ENCODE peak calls at places on chromosomes 5 and 9, in ten cellular contexts. Z, C, W, I, X, Y, S, R, N and J are unnamed samples. For H3K4me1, the result is how much of the 10 kb centered on the place peaks cover.

GRCh38 chr9:81855538-81855937 is 72.7 kb upstream of the SPATA31D4 start:
- DNase-seq in C (no peak), Y (no peak), N (no peak), X (no peak), S (no peak), I (no peak), Z (no peak), R (no peak), W (peak), J (no peak)

GRCh38 chr5:143557061-143557818 is 153.8 kb upstream of the NR3C1 start:
- DNase-seq in W (peak), X (no peak), I (no peak), Z (no peak), C (no peak), Y (no peak), S (no peak), R (no peak), N (no peak), J (no peak)

GRCh38 chr9:102497709-102498108 is 497.4 kb upstream of the CYLC2 start:
- DNase-seq in I (no peak), Z (no peak), N (no peak), C (no peak), W (no peak), S (no peak), X (no peak), Y (no peak), R (no peak), J (no peak)

GRCh38 chr5:160021818-160022446 is 13.0 kb downstream of the TTC1 start:
- DNase-seq in I (no peak), W (peak), Z (peak), R (no peak), N (peak), C (peak), X (peak), S (peak), Y (peak), J (peak)

GRCh38 chr9:37941253-37941652 is 37.3 kb upstream of the SLC25A51 start:
- DNase-seq in N (no peak), Z (no peak), S (no peak), X (no peak), Y (no peak), R (peak), W (no peak), C (no peak), I (no peak), J (no peak)

GRCh38 chr5:160508780-160509361 is 87.2 kb downstream of the PTTG1 start:
- DNase-seq in I (no peak), N (peak), S (peak), X (no peak), C (peak), Y (peak), R (no peak), W (peak), Z (peak), J (peak)

GRCh38 chr9:92196400-92196799 is 81.2 kb upstream of the SPTLC1 start:
- DNase-seq in I (no peak), C (no peak), R (no peak), Y (no peak), S (no peak), Z (no peak), N (no peak), X (no peak), W (no peak), J (no peak)

GRCh38 chr9:117156771-117157535 is 257.9 kb downstream of the ASTN2 start:
- DNase-seq in W (no peak), Y (no peak), C (no peak), R (no peak), I (no peak), N (no peak), Z (no peak), S (no peak), X (no peak), J (no peak)

GRCh38 chr9:35952526-35953191 is 5.3 kb downstream of the OR2S2 start:
- DNase-seq in X (no peak), W (no peak), N (no peak), R (no peak), I (no peak), Y (no peak), C (no peak), Z (no peak), S (no peak), J (no peak)

GRCh38 chr9:126248680-126249079 is 77.9 kb upstream of the MVB12B start:
- DNase-seq in Z (no peak), C (no peak), R (no peak), X (no peak), W (peak), Y (no peak), I (no peak), N (no peak), S (no peak), J (no peak)

GRCh38 chr9:131405858-131406566 is 12.1 kb downstream of the PRRC2B start:
- DNase-seq in X (no peak), C (no peak), N (no peak), I (no peak), Z (no peak), R (no peak), Y (no peak), S (peak), W (no peak), J (no peak)

GRCh38 chr5:109693535-109694152 is 3.9 kb downstream of the MAN2A1 start:
- DNase-seq in S (no peak), I (no peak), Y (no peak), R (no peak), C (no peak), N (no peak), X (no peak), Z (no peak), W (peak), J (no peak)

GRCh38 chr5:322281-322941 is 897 bp downstream of the AHRR start:
- DNase-seq in Y (no peak), I (no peak), C (no peak), N (no peak), X (no peak), S (no peak), Z (peak), R (no peak), W (peak), J (no peak)

GRCh38 chr9:118990949-118991348 is 378.3 kb downstream of the BRINP1 start:
- DNase-seq in Z (no peak), C (no peak), I (no peak), R (no peak), N (no peak), X (no peak), W (no peak), S (no peak), Y (no peak), J (peak)

GRCh38 chr9:115126406-115126805 is 8.4 kb upstream of the TNC start:
- DNase-seq in W (no peak), X (no peak), Y (no peak), Z (no peak), S (no peak), C (no peak), R (no peak), N (no peak), I (no peak), J (no peak)

GRCh38 chr9:137602661-137603060 is 2.8 kb upstream of the ARRDC1 start:
- DNase-seq in Z (no peak), C (no peak), R (no peak), W (no peak), X (no peak), I (no peak), S (no peak), Y (no peak), N (no peak), J (no peak)

GRCh38 chr9:121286973-121287721 is 19.2 kb downstream of the GSN start:
- DNase-seq in S (peak), N (peak), Y (peak), Z (peak), I (no peak), X (peak), R (peak), W (peak), C (peak), J (peak)

GRCh38 chr5:98349251-98349989 is 424.0 kb upstream of the RGMB start:
- DNase-seq in Y (no peak), X (no peak), S (no peak), W (peak), Z (no peak), R (no peak), I (no peak), C (no peak), N (peak), J (no peak)

GRCh38 chr9:2210201-2210600 is 195.1 kb downstream of the SMARCA2 start:
- DNase-seq in X (no peak), W (peak), S (no peak), N (no peak), I (no peak), R (no peak), Z (no peak), C (no peak), Y (no peak), J (no peak)

GRCh38 chr5:60196382-60197113 is 303.0 kb upstream of the PDE4D start:
- DNase-seq in Y (peak), S (no peak), I (no peak), N (peak), Z (no peak), W (peak), R (no peak), C (no peak), X (no peak), J (no peak)

GRCh38 chr5:116137544-116138378 is 52.9 kb downstream of the COMMD10 start:
- DNase-seq in W (peak), N (peak), X (no peak), C (no peak), Z (no peak), Y (no peak), R (no peak), I (no peak), S (no peak), J (no peak)

GRCh38 chr9:81456431-81456970 is 232.8 kb downstream of the TLE1 start:
- DNase-seq in I (no peak), N (no peak), W (peak), R (no peak), Y (no peak), X (no peak), S (no peak), C (no peak), Z (no peak), J (no peak)

GRCh38 chr9:121288874-121289553 is 21.1 kb downstream of the GSN start:
- DNase-seq in Y (peak), I (peak), Z (peak), X (peak), W (peak), R (peak), S (peak), C (peak), N (no peak), J (peak)

GRCh38 chr5:139755892-139756671 is 39.5 kb upstream of the PSD2 start:
- DNase-seq in X (no peak), Y (no peak), R (no peak), C (peak), Z (no peak), N (no peak), W (no peak), I (no peak), S (peak), J (peak)

GRCh38 chr9:120536094-120536493 is 43.9 kb downstream of the CDK5RAP2 start:
- DNase-seq in W (no peak), I (no peak), S (no peak), Y (no peak), N (no peak), C (no peak), R (no peak), Z (no peak), X (no peak), J (no peak)

GRCh38 chr5:168425997-168426863 is 60.0 kb upstream of the RARS1 start:
- DNase-seq in R (no peak), S (no peak), W (no peak), Y (no peak), C (no peak), X (no peak), I (no peak), Z (no peak), N (no peak), J (no peak)

GRCh38 chr9:16387382-16387781 is 483.1 kb downstream of the BNC2 start:
- DNase-seq in C (no peak), Z (no peak), W (peak), R (no peak), X (no peak), Y (no peak), N (no peak), I (no peak), S (no peak), J (no peak)

GRCh38 chr5:16992006-16992405 is 55.9 kb upstream of the MYO10 start:
- DNase-seq in I (no peak), Y (no peak), W (peak), Z (no peak), C (no peak), S (no peak), N (no peak), R (no peak), X (no peak), J (no peak)

GRCh38 chr9:131713016-131713415 is 26.9 kb downstream of the RAPGEF1 start:
- DNase-seq in C (peak), I (peak), Y (no peak), S (peak), Z (no peak), X (no peak), R (no peak), N (no peak), W (no peak), J (no peak)

GRCh38 chr9:130368631-130369103 is 76.1 kb upstream of the ASS1 start:
- DNase-seq in Y (no peak), Z (no peak), C (no peak), W (no peak), R (no peak), S (no peak), N (no peak), I (no peak), X (no peak), J (no peak)

GRCh38 chr9:130846487-130847305 is 11.6 kb downstream of the ABL1 start:
- DNase-seq in R (peak), C (peak), I (peak), Y (peak), N (no peak), W (peak), S (peak), X (peak), Z (peak), J (peak)

DNA sequence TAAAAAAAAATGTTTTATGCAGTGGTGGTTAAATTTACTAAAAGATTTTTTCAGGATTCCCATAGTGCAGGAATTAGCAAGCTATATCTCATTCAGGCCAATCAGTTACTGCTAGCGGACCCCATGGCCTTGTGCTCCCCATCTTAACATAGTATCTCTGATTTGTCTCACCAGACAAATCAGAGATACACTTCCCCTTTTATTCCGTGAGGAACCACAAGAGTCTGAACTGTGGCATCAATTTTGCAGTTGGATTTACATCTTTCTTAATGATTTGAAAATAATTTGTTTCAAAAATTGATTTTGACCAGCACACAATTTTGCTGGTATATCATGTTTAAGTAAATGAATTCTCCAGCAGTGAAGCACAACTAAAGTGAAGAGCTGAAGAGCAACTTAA is 17.9 kb downstream of the ITGA1 start:
- DNase-seq in X (no peak), Z (no peak), I (no peak), W (no peak), N (no peak), R (no peak), C (no peak), Y (no peak), S (no peak), J (no peak)
- H3K4me1 ChIP-seq in X (under half), Z (under half), I (half or more), W (under half), N (under half), R (half or more), C (half or more), Y (under half), S (under half), J (half or more)

DNA sequence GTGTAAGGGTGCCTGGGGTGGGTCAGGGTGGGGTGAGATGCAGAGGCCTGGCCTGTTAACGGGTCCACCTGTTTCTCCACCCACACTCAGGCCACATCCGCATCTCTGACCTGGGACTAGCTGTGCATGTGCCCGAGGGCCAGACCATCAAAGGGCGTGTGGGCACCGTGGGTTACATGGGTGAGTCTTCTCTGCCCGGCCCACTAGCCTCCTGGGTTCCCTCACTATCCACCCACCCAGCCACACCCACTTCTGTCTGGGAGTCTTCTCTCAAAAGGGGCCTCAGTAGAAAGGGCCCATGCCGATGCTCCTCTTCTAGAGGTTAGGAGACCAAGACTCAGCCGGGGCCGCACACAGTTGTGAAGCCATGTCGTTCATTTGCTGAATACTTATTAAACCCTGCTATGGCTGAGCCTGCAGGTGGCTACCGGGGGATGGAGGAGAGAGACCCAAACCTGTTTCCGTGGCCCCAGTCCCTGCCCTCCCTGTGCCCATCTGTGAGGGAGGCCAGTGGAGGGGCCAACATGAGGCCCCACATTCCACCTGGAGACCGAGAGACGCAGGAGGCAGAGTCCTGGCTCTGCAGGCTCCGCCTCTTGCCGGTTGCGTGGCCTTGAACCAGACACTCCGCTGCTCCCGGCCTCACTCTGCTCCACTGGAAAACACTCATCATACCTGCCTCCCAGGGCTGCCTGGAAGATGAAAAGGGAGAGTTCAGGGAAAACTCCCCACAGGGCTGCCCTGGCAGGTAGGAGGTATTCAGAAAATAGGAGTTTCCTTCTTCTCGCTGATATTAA is 8.7 kb downstream of the GRK6 start:
- DNase-seq in Y (no peak), Z (peak), I (peak), W (no peak), N (no peak), C (no peak), R (no peak), S (no peak), X (no peak), J (no peak)
- TF ChIP-seq POLR2A in Y (no peak), Z (no peak), I (no peak), W (no peak), N (no peak), C (no peak), R (no peak), S (no peak), X (no peak), J (no peak)

GRCh38 chr5:96808868-96809558 is 1.3 kb upstream of the ERAP1 start:
- DNase-seq in W (no peak), Y (no peak), X (no peak), N (no peak), C (no peak), S (no peak), Z (no peak), R (no peak), I (no peak), J (no peak)
- H3K27ac ChIP-seq in W (no peak), Y (peak), X (no peak), N (no peak), C (peak), S (peak), Z (no peak), R (peak), I (peak), J (peak)

DNA sequence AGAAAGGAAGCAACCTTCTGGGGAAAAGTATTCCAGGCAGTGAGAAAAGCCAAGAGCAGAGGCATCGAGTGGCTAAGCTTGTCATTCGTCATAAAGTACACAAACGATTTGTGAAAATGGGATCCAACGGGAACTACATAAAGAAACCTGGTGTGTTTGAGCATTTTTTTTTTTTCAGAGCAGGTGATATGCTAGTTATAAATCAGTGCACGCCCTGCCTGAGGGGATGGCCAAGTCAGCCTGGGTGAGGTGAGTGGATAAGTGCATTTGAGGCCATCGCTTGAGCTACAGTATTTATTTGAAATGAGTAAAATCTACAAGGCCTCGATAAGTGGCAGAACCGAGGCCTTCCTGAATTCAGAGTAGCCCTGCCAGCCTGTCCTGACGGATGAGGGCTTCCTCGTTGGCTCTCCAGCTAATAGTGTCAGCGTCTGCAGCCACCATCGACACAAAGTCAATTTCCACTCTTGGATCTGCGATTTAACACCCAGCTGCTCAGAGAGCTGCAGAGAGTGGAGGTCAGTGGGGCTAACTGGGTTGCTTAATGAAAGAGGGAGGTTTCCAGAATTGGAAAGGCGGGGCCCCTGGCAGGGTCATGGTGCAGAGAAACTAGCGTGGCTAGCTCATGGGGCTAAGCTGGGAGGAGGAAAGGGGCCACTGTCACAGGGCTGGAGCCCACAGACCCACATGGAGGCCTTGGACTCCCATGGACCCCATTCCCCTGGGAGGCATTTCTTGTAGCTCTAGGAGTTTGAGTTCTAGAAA is 27.3 kb downstream of the PPARGC1B start:
- DNase-seq in W (no peak), R (no peak), S (no peak), Z (peak), C (no peak), X (no peak), I (peak), N (no peak), Y (no peak), J (no peak)
- H3K4me1 ChIP-seq in W (under half), R (under half), S (under half), Z (under half), C (under half), X (under half), I (under half), N (under half), Y (under half), J (under half)

GRCh38 chr9:133253268-133253667 is 21.7 kb downstream of the ABO start:
- DNase-seq in Y (no peak), C (no peak), N (no peak), Z (peak), I (no peak), X (no peak), S (no peak), W (no peak), R (no peak), J (no peak)

GRCh38 chr9:133250741-133251170 is 24.2 kb downstream of the ABO start:
- DNase-seq in Y (no peak), R (no peak), Z (peak), S (no peak), C (no peak), W (no peak), I (no peak), X (no peak), N (no peak), J (peak)

GRCh38 chr9:133254471-133254870 is 20.5 kb downstream of the ABO start:
- DNase-seq in I (no peak), W (no peak), N (no peak), Y (no peak), Z (no peak), S (no peak), X (no peak), R (no peak), C (no peak), J (no peak)

GRCh38 chr9:133251773-133252172 is 23.2 kb downstream of the ABO start:
- DNase-seq in Y (no peak), N (no peak), I (no peak), Z (peak), S (no peak), W (no peak), X (no peak), C (no peak), R (no peak), J (peak)

GRCh38 chr9:133252301-133252776 is 22.7 kb downstream of the ABO start:
- DNase-seq in C (peak), W (no peak), N (peak), X (no peak), S (no peak), Z (peak), I (no peak), R (no peak), Y (peak), J (peak)
- TF ChIP-seq POLR2A in C (no peak), W (no peak), N (no peak), X (no peak), S (no peak), Z (no peak), I (no peak), R (no peak), Y (no peak), J (peak)

GRCh38 chr5:148995791-148996190 is 67.1 kb downstream of the SH3TC2 start:
- DNase-seq in C (no peak), X (no peak), I (no peak), W (no peak), N (no peak), R (no peak), Z (no peak), Y (no peak), S (no peak), J (no peak)
- H3K27ac ChIP-seq in C (no peak), X (no peak), I (no peak), W (peak), N (no peak), R (no peak), Z (no peak), Y (no peak), S (no peak), J (no peak)